ENCODE peak calls at places on chromosomes 1 and 21, in four cellular contexts. E, R, O and Q are unnamed samples. For H3K9me3, the result is how much of the 10 kb centered on the place peaks cover.

GRCh38 chr1:113325039-113325438 is 65.3 kb upstream of the MAGI3 start:
- DNase-seq in E (no peak), R (no peak), O (no peak), Q (no peak)

GRCh38 chr1:85366391-85366790 is 90.0 kb upstream of the BCL10 start:
- DNase-seq in E (no peak), R (peak), O (no peak), Q (no peak)

GRCh38 chr1:183635112-183635605 is 424 bp downstream of the ARPC5 start:
- DNase-seq in E (peak), R (no peak), O (no peak), Q (peak)

GRCh38 chr1:13798120-13798519 is 98.1 kb downstream of the PRDM2 start:
- DNase-seq in E (no peak), R (no peak), O (no peak), Q (no peak)

GRCh38 chr1:2234762-2235113 is 6.6 kb downstream of the SKI start:
- DNase-seq in E (no peak), R (no peak), O (no peak), Q (no peak)

GRCh38 chr21:45138199-45139002 is 64.0 kb downstream of the ADARB1 start:
- DNase-seq in E (peak), R (peak), O (peak), Q (peak)

GRCh38 chr1:15249032-15249601 is 2.1 kb downstream of the FHAD1 start:
- DNase-seq in E (no peak), R (no peak), O (no peak), Q (no peak)

GRCh38 chr1:17759114-17759513 is 4.0 kb downstream of the ACTL8 start:
- DNase-seq in E (peak), R (peak), O (no peak), Q (no peak)

DNA sequence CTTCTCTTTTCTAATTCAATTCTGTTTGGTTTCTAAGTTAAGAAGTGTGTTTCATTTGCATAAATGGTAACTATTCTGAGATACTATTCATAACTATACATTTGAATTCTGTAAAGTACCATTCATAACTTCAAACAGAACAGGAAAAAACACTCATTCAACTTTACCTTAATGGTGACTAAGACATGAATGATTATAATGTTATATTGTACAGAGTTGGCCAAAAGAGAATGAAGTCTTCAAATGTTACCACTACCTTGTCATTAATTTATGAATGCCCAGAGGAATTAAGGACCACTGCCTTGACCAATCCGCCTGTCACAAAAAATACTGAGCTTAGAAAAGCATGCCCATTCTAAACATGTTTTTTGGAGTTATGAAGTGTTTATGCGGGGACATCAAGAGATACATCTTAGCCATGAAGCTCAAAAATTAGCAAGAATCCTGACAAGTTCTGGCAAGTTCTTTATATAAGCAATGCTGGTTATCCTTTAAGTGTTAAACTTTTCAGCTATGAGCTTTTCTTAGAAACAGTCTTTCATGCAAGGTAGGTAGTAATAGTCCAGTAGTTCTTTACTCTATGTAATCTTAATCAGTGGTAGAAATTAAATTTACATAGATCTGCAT is 7.9 kb downstream of the WASF2 start:
- DNase-seq in E (no peak), R (no peak), O (no peak), Q (no peak)
- H3K27ac ChIP-seq in E (no peak), R (no peak), O (peak), Q (no peak)

GRCh38 chr1:38690790-38691189 is 168.8 kb downstream of the RRAGC start:
- DNase-seq in E (no peak), R (no peak), O (no peak), Q (no peak)

GRCh38 chr1:38680801-38681510 is 178.6 kb downstream of the RRAGC start:
- DNase-seq in E (no peak), R (no peak), O (no peak), Q (no peak)

GRCh38 chr1:38685373-38685772 is 174.2 kb downstream of the RRAGC start:
- DNase-seq in E (no peak), R (no peak), O (no peak), Q (no peak)

DNA sequence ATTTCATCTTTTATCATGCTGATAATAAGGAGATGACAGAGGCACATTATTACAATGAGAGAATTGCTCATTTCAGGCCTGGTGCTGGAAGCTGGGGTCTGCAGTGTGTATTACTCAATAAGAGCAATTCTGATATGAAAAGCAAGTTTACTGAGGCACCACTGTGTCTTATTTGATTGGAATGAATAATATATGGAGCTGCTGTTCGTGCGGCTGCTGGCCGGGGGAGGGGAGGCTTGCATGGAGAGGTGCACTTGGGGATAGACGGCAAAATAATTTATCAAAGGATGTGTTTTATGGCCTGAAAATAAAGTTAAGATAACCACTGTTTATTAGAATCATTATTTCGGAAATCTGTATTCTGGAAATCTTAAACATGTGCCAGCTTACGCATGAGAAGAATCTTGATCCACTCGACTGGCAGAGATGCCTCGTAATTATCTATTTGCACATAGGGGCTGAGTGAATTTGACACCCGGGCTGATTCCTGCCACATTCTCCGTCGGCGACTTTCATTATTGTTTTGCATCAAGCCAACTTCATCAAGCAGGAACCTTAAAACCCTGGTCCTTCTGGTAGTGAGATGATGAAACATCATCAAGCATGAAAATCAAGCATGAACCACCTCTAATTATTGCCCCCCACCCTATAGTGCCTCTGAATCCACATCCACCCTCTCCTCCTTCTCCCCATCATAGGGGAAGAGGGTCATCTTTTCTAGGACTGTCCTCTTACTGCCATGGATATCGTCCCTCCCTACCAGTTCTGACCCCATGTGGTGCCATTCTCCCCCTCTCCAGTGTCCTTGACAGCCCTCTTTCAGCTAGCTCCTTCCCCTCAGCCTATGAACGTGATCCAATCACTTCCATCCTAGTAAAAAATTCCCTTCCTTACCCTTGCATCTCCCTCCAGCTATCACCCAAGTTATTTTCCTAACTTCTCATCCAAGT is 173.0 kb downstream of the RRAGC start:
- DNase-seq in E (no peak), R (no peak), O (no peak), Q (no peak)
- H3K9me3 ChIP-seq in E (under half), R (under half), O (under half), Q (under half)

DNA sequence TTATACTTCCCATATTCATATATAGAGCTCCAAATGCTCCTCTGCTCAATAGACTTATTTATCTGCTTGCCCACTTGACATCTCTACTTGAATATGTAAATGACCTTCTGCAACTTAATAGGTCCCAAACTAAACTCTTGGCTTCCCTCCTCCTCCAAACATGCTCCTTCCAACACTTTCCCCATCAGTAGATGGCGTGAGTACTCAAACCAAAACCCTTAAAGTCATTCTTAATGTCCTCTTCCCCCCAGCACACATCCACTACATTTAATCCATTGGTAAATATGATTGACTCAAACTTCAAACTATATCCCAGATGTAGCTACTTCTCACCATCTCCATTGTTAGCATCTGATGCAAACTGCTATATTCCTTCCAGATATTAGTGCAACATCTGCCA is 48.5 kb upstream of the PBX1 start:
- DNase-seq in E (no peak), R (peak), O (no peak), Q (no peak)
- TF ChIP-seq CTCF in E (no peak), R (peak), O (no peak), Q (no peak)

GRCh38 chr1:245469734-245470133 is 314.9 kb downstream of the KIF26B start:
- DNase-seq in E (no peak), R (no peak), O (no peak), Q (no peak)
- H3K27ac ChIP-seq in E (no peak), R (no peak), O (no peak), Q (no peak)

DNA sequence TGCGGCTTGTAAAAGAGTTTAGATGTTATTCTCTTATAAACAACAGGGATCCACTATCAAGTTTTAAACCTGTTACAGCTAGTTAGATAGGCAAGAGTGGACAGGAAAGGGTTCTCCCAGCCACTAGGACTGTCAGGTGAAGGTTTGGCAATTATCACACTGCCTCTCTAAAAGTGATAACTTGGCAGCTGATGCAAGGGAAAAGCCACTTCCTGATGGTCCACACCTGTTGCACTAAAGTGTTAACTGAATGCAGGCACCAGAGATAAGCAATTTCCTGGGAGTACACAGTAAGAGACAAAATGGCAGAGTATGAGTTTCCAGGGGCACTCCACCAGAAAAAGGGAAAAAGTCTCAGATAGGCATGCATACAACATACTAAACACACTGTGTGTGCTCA is 99.4 kb downstream of the VAV3 start:
- DNase-seq in E (no peak), R (no peak), O (no peak), Q (no peak)
- H3K9me3 ChIP-seq in E (under half), R (under half), O (under half), Q (under half)

DNA sequence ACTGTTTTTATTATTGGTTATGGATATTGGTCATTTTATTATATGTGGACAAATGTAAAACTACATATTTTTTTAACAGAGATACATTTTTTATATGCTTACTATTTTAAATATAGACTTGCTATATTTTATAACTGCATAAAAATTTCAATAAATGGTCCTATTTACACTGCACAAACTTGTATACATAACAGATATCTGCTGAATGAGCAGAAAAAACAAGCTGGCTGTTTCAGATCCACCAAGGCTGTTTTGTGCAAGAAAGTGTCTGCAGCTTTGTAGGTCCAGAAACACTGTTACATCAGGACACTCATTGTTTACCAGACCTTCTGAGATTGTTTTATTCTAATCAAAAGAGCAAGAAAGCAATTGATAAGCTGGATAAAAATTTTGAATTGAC is 99.2 kb downstream of the NCAM2 start:
- DNase-seq in E (no peak), R (no peak), O (no peak), Q (no peak)
- TF ChIP-seq CTCF in E (no peak), R (no peak), O (no peak), Q (no peak)